ENCODE peak calls at places on chromosomes 12 and 14, in four cellular contexts. One of them, this sample, is unnamed.

GRCh38 chr12:11885261-11886038 is 185.3 kb upstream of the BCL2L14 start:
- DNase-seq in endodermal cell: no peak
- DNase-seq in skeletal muscle cell: no peak
- DNase-seq in HCT116: no peak
- DNase-seq in this sample: no peak

GRCh38 chr12:7642876-7643309 is 22.8 kb downstream of the APOBEC1 start:
- DNase-seq in endodermal cell: no peak
- DNase-seq in skeletal muscle cell: no peak
- DNase-seq in HCT116: peak; percentile 22
- DNase-seq in this sample: no peak

GRCh38 chr14:22547309-22547947 is 41.6 kb downstream of the DAD1 start:
- DNase-seq in endodermal cell: no peak
- DNase-seq in skeletal muscle cell: no peak
- DNase-seq in HCT116: no peak
- DNase-seq in this sample: no peak

GRCh38 chr14:101197595-101198397 is 294.3 kb upstream of the RTL1 start:
- DNase-seq in endodermal cell: peak; percentile 24
- DNase-seq in skeletal muscle cell: no peak
- DNase-seq in HCT116: no peak
- DNase-seq in this sample: no peak

GRCh38 chr12:20578142-20578541 is 117.0 kb upstream of the SLCO1C1 start:
- DNase-seq in endodermal cell: no peak
- DNase-seq in skeletal muscle cell: no peak
- DNase-seq in HCT116: no peak
- DNase-seq in this sample: no peak

GRCh38 chr12:100234591-100235304 is 32.1 kb downstream of the DEPDC4 start:
- DNase-seq in endodermal cell: no peak
- DNase-seq in skeletal muscle cell: no peak
- DNase-seq in HCT116: peak; percentile 29
- DNase-seq in this sample: peak; percentile 26

GRCh38 chr12:128077917-128078298 is 189.1 kb upstream of the TMEM132C start:
- DNase-seq in endodermal cell: no peak
- DNase-seq in skeletal muscle cell: no peak
- DNase-seq in HCT116: no peak
- DNase-seq in this sample: no peak

GRCh38 chr14:56474419-56475022 is 105.1 kb upstream of the TMEM260 start:
- DNase-seq in endodermal cell: no peak
- DNase-seq in skeletal muscle cell: no peak
- DNase-seq in HCT116: peak; percentile 23
- DNase-seq in this sample: peak; percentile 17

GRCh38 chr12:80632835-80633234 is 74.6 kb upstream of the MYF6 start:
- DNase-seq in endodermal cell: peak; percentile 93
- DNase-seq in skeletal muscle cell: no peak
- DNase-seq in HCT116: no peak
- DNase-seq in this sample: no peak

GRCh38 chr14:67882973-67883372 is 63.4 kb downstream of the RAD51B start:
- DNase-seq in endodermal cell: no peak
- DNase-seq in skeletal muscle cell: no peak
- DNase-seq in HCT116: no peak
- DNase-seq in this sample: no peak

GRCh38 chr14:70358631-70359030 is 852 bp downstream of the COX16 start:
- DNase-seq in endodermal cell: no peak
- DNase-seq in skeletal muscle cell: no peak
- DNase-seq in HCT116: no peak
- DNase-seq in this sample: no peak

GRCh38 chr12:33653362-33653761 is 213.7 kb upstream of the SYT10 start:
- DNase-seq in endodermal cell: no peak
- DNase-seq in skeletal muscle cell: no peak
- DNase-seq in HCT116: no peak
- DNase-seq in this sample: no peak

GRCh38 chr14:88023658-88024187 is 18.8 kb downstream of the GPR65 start:
- DNase-seq in endodermal cell: peak; percentile 55
- DNase-seq in skeletal muscle cell: no peak
- DNase-seq in HCT116: no peak
- DNase-seq in this sample: no peak

GRCh38 chr12:22051114-22051698 is 5.2 kb downstream of the CMAS start:
- DNase-seq in endodermal cell: no peak
- DNase-seq in skeletal muscle cell: no peak
- DNase-seq in HCT116: no peak
- DNase-seq in this sample: no peak

DNA sequence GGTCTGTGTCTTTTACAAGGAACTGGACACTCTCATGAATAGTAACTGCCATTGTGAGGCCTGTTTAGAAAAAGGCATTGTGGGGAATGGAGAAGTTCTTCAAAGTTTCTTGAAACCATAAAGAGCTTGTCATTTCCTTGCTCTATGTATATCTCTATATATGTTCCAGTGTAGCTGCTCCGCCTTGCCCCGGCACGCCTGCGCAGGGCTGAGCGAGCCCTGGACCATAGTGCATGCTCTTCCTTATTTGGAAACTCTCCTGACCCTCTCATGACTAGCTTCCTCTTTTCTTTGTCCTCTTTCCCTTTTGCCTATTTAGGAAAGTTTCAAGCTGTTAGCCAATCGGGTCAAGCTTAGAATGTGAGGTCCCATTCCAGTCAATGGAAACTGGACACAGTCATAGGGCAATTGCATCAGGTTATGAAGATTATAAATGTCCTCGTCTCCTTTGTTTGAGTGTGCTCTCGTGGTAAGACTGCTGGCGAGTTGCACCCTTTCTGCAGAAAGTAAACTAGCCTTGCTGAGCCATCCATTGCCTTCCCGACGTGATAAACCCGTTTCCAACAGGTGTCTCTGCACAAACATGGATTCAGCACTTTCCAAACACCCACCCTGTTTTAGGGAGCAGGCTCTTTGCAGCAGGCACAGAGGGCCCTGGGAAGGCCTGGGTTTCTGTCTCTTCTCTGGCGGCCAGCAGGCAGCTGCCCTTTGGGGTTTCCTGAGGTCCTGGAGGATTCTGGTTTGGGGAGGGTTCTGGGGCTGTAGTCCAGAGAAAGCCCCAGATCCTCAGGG is 30.9 kb downstream of the CCDC92 start:
- DNase-seq in endodermal cell: no peak
- DNase-seq in skeletal muscle cell: no peak
- DNase-seq in HCT116: no peak
- DNase-seq in this sample: no peak
- H3K4me3 ChIP-seq in endodermal cell: no peak overlapping the region
- H3K4me3 ChIP-seq in skeletal muscle cell: no peak overlapping the region
- H3K4me3 ChIP-seq in HCT116: no peak overlapping the region
- H3K4me3 ChIP-seq in this sample: no peak overlapping the region

GRCh38 chr14:50823763-50824636 is 7.0 kb downstream of the NIN start:
- DNase-seq in endodermal cell: no peak
- DNase-seq in skeletal muscle cell: no peak
- DNase-seq in HCT116: no peak
- DNase-seq in this sample: no peak

GRCh38 chr14:50820786-50821185 is 10.2 kb downstream of the NIN start:
- DNase-seq in endodermal cell: no peak
- DNase-seq in skeletal muscle cell: no peak
- DNase-seq in HCT116: no peak
- DNase-seq in this sample: no peak

GRCh38 chr14:50823051-50823762 is 7.8 kb downstream of the NIN start:
- DNase-seq in endodermal cell: no peak
- DNase-seq in skeletal muscle cell: no peak
- DNase-seq in HCT116: no peak
- DNase-seq in this sample: no peak

GRCh38 chr14:50822501-50823042 is 8.4 kb downstream of the NIN start:
- DNase-seq in endodermal cell: no peak
- DNase-seq in skeletal muscle cell: no peak
- DNase-seq in HCT116: no peak
- DNase-seq in this sample: no peak

GRCh38 chr14:50821471-50822464 is 9.2 kb downstream of the NIN start:
- DNase-seq in endodermal cell: no peak
- DNase-seq in skeletal muscle cell: no peak
- DNase-seq in HCT116: no peak
- DNase-seq in this sample: no peak
- H3K4me3 ChIP-seq in endodermal cell: no peak overlapping the region
- H3K4me3 ChIP-seq in skeletal muscle cell: no peak overlapping the region
- H3K4me3 ChIP-seq in HCT116: no peak overlapping the region
- H3K4me3 ChIP-seq in this sample: no peak overlapping the region

GRCh38 chr12:105227879-105228278 is 8.1 kb downstream of the APPL2 start:
- DNase-seq in endodermal cell: no peak
- DNase-seq in skeletal muscle cell: no peak
- DNase-seq in HCT116: no peak
- DNase-seq in this sample: no peak
- H3K4me3 ChIP-seq in endodermal cell: no peak overlapping the region
- H3K4me3 ChIP-seq in skeletal muscle cell: no peak overlapping the region
- H3K4me3 ChIP-seq in HCT116: no peak overlapping the region
- H3K4me3 ChIP-seq in this sample: no peak overlapping the region

GRCh38 chr12:46470975-46471374 is 98.4 kb upstream of the SLC38A2 start:
- DNase-seq in endodermal cell: no peak
- DNase-seq in skeletal muscle cell: no peak
- DNase-seq in HCT116: peak; percentile 86
- DNase-seq in this sample: no peak

GRCh38 chr12:46472144-46472705 is 99.7 kb upstream of the SLC38A2 start:
- DNase-seq in endodermal cell: no peak
- DNase-seq in skeletal muscle cell: no peak
- DNase-seq in HCT116: no peak
- DNase-seq in this sample: no peak

GRCh38 chr12:46473634-46474201 is 101.1 kb upstream of the SLC38A2 start:
- DNase-seq in endodermal cell: no peak
- DNase-seq in skeletal muscle cell: peak; percentile 86
- DNase-seq in HCT116: peak; percentile 87
- DNase-seq in this sample: peak; percentile 85

GRCh38 chr12:46471404-46471803 is 98.8 kb upstream of the SLC38A2 start:
- DNase-seq in endodermal cell: no peak
- DNase-seq in skeletal muscle cell: no peak
- DNase-seq in HCT116: no peak
- DNase-seq in this sample: no peak

DNA sequence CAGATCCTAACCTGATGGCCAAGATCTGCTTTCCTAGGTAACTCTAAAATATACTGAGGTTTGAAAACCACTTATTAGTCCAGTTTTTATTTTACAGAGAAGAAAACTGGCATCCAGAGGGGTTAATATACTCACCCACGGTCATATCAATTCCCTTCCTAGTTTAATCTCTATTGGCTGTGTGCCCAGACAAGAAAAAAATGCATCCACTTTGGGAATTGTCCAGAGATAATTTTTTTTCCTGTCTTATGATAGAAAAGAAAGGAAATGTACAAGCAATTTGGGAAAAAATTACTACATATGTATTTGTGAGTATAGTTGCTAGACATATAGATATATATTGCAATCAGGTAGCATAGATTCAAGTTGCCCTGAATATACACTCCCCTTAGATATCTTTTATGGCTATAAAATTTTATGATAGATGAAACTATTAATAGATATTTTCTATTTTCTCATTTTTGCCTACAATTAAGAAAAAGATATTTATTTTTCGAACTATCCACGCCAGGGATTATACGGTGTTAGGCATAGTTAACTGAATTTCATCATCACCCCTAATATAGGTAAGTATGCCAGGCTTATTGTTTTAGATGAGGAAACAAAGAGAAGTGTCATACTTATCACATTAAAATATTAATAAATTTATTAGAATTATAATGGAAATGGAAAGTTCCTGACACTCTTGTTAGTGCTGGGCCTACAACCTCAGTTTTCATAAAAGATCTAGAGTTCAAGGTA is 100.5 kb upstream of the SLC38A2 start:
- DNase-seq in endodermal cell: no peak
- DNase-seq in skeletal muscle cell: no peak
- DNase-seq in HCT116: no peak
- DNase-seq in this sample: no peak
- H3K4me3 ChIP-seq in endodermal cell: no peak overlapping the region
- H3K4me3 ChIP-seq in skeletal muscle cell: no peak overlapping the region
- H3K4me3 ChIP-seq in HCT116: no peak overlapping the region
- H3K4me3 ChIP-seq in this sample: no peak overlapping the region

DNA sequence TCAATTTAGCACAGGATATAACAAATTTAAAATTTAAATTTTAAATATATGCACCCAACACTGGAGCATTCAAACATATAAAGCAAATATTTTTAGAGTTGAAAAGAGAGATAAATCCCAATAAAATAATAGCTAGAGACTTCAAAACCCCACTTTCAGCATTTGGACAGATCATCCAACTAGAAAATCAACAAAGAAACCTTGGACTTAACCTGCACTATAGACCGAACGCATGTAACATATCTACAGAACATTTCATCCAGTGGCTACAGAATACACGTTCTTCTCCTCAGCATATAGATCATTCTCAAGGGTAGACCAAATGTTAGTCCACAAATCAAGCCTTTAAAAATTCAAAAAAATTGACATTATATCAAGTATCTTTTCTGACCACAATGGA is 64.0 kb downstream of the SPTSSA start:
- DNase-seq in endodermal cell: no peak
- DNase-seq in skeletal muscle cell: no peak
- DNase-seq in HCT116: no peak
- DNase-seq in this sample: no peak
- H3K4me3 ChIP-seq in endodermal cell: no peak overlapping the region
- H3K4me3 ChIP-seq in skeletal muscle cell: no peak overlapping the region
- H3K4me3 ChIP-seq in HCT116: no peak overlapping the region
- H3K4me3 ChIP-seq in this sample: no peak overlapping the region

GRCh38 chr12:57944313-57945023 is 3.1 kb downstream of the ATP23 start:
- DNase-seq in endodermal cell: no peak
- DNase-seq in skeletal muscle cell: no peak
- DNase-seq in HCT116: no peak
- DNase-seq in this sample: no peak
- H3K4me3 ChIP-seq in endodermal cell: no peak overlapping the region
- H3K4me3 ChIP-seq in skeletal muscle cell: no peak overlapping the region
- H3K4me3 ChIP-seq in HCT116: no peak overlapping the region
- H3K4me3 ChIP-seq in this sample: no peak overlapping the region

GRCh38 chr12:32134144-32134888 is 27.7 kb downstream of the BICD1 start:
- DNase-seq in endodermal cell: peak; percentile 68
- DNase-seq in skeletal muscle cell: no peak
- DNase-seq in HCT116: no peak
- DNase-seq in this sample: no peak
- H3K4me3 ChIP-seq in endodermal cell: no peak overlapping the region
- H3K4me3 ChIP-seq in skeletal muscle cell: no peak overlapping the region
- H3K4me3 ChIP-seq in HCT116: no peak overlapping the region
- H3K4me3 ChIP-seq in this sample: no peak overlapping the region

GRCh38 chr12:42923564-42923963 is 334.0 kb upstream of the PRICKLE1 start:
- DNase-seq in endodermal cell: no peak
- DNase-seq in skeletal muscle cell: no peak
- DNase-seq in HCT116: no peak
- DNase-seq in this sample: no peak

GRCh38 chr12:42922512-42922865 is 332.9 kb upstream of the PRICKLE1 start:
- DNase-seq in endodermal cell: no peak
- DNase-seq in skeletal muscle cell: no peak
- DNase-seq in HCT116: no peak
- DNase-seq in this sample: no peak

GRCh38 chr12:42924482-42924881 is 334.9 kb upstream of the PRICKLE1 start:
- DNase-seq in endodermal cell: no peak
- DNase-seq in skeletal muscle cell: no peak
- DNase-seq in HCT116: no peak
- DNase-seq in this sample: no peak

GRCh38 chr12:42921741-42922511 is 332.4 kb upstream of the PRICKLE1 start:
- DNase-seq in endodermal cell: peak; percentile 65
- DNase-seq in skeletal muscle cell: no peak
- DNase-seq in HCT116: no peak
- DNase-seq in this sample: no peak

GRCh38 chr12:42926232-42926631 is 336.7 kb upstream of the PRICKLE1 start:
- DNase-seq in endodermal cell: no peak
- DNase-seq in skeletal muscle cell: no peak
- DNase-seq in HCT116: no peak
- DNase-seq in this sample: no peak
- H3K4me3 ChIP-seq in endodermal cell: no peak overlapping the region
- H3K4me3 ChIP-seq in skeletal muscle cell: no peak overlapping the region
- H3K4me3 ChIP-seq in HCT116: no peak overlapping the region
- H3K4me3 ChIP-seq in this sample: no peak overlapping the region